ENCODE peak calls at places on chromosomes 4 and X, in seven cellular contexts. L is T-helper 2 cell; D is GM23248; O is stimulated activated CD4-positive, alpha-beta T cell treated with anti-CD3 and anti-CD28 coated beads, Interleukin-2, amount 100 ng/mL, for 24 hours; S is RPMI7951; N is immature natural killer cell; C is AG10803. V is an unnamed sample.

GRCh38 chr4:1513936-1514483 is 107.8 kb upstream of the NKX1-1 start:
- DNase-seq in L (no peak), D (no peak), O (no peak), S (no peak), N (no peak), C (no peak), V (no peak)

GRCh38 chr4:174058846-174059245 is 224.6 kb downstream of the FBXO8 start:
- DNase-seq in L (peak), D (peak), O (no peak), S (no peak), N (no peak), C (no peak), V (no peak)

GRCh38 chr4:962231-963208 is 10.8 kb downstream of the DGKQ start:
- DNase-seq in L (no peak), D (no peak), O (no peak), S (no peak), N (no peak), C (no peak), V (no peak)

GRCh38 chrX:50962156-50962555 is 51.6 kb downstream of the BMP15 start:
- DNase-seq in L (no peak), D (no peak), O (no peak), S (no peak), N (no peak), C (no peak), V (no peak)

GRCh38 chrX:79174949-79175644 is 30.6 kb downstream of the GPR174 start:
- DNase-seq in L (no peak), D (no peak), O (no peak), S (no peak), N (no peak), C (no peak), V (no peak)

GRCh38 chr4:41442818-41443217 is 95.1 kb upstream of the LIMCH1 start:
- DNase-seq in L (no peak), D (no peak), O (no peak), S (no peak), N (no peak), C (no peak), V (no peak)

GRCh38 chr4:56787380-56787779 is 34.1 kb downstream of the SPINK2 start:
- DNase-seq in L (no peak), D (no peak), O (no peak), S (no peak), N (no peak), C (no peak), V (no peak)

GRCh38 chrX:40644175-40644574 is 3.2 kb downstream of the CXorf38 start:
- DNase-seq in L (no peak), D (peak), O (no peak), S (peak), N (no peak), C (peak), V (no peak)

GRCh38 chr4:2040391-2041233 is 18.5 kb upstream of the NAT8L start:
- DNase-seq in L (no peak), D (no peak), O (no peak), S (no peak), N (no peak), C (no peak), V (no peak)

GRCh38 chr4:26583538-26583864 is 383 bp upstream of the TBC1D19 start:
- DNase-seq in L (peak), D (no peak), O (no peak), S (no peak), N (no peak), C (no peak), V (no peak)

GRCh38 chr4:139552908-139553307 is 3.1 kb downstream of the SETD7 start:
- DNase-seq in L (no peak), D (no peak), O (no peak), S (no peak), N (no peak), C (no peak), V (no peak)

GRCh38 chr4:74794341-74794801 is at the start of gene BTC:
- DNase-seq in L (peak), D (peak), O (no peak), S (peak), N (no peak), C (no peak), V (no peak)

GRCh38 chr4:182206916-182207315 is 36.3 kb upstream of the TENM3 start:
- DNase-seq in L (no peak), D (no peak), O (no peak), S (no peak), N (no peak), C (no peak), V (no peak)

GRCh38 chrX:110322603-110323002 is 4.7 kb upstream of the AMMECR1 start:
- DNase-seq in L (no peak), D (peak), O (no peak), S (no peak), N (no peak), C (peak), V (no peak)

GRCh38 chrX:118219866-118220265 is 103.3 kb upstream of the KLHL13 start:
- DNase-seq in L (no peak), D (no peak), O (no peak), S (no peak), N (no peak), C (no peak), V (no peak)

GRCh38 chr4:152165146-152165545 is 370.7 kb downstream of the FBXW7 start:
- DNase-seq in L (no peak), D (peak), O (no peak), S (peak), N (no peak), C (no peak), V (no peak)

GRCh38 chrX:148535639-148536038 is 35.2 kb downstream of the AFF2 start:
- DNase-seq in L (no peak), D (peak), O (no peak), S (peak), N (no peak), C (peak), V (no peak)

GRCh38 chr4:52051615-52052474 is 741 bp downstream of the SPATA18 start:
- DNase-seq in L (no peak), D (peak), O (no peak), S (peak), N (no peak), C (peak), V (peak)

GRCh38 chr4:13990596-13991589 is 363.4 kb upstream of the BOD1L1 start:
- DNase-seq in L (no peak), D (no peak), O (no peak), S (peak), N (no peak), C (no peak), V (no peak)

GRCh38 chr4:56433280-56433679 is 2.1 kb downstream of the PPAT start:
- DNase-seq in L (no peak), D (no peak), O (no peak), S (no peak), N (no peak), C (no peak), V (no peak)

GRCh38 chr4:53987761-53988171 is 76.6 kb downstream of the CHIC2 start:
- DNase-seq in L (no peak), D (peak), O (no peak), S (peak), N (no peak), C (peak), V (peak)

GRCh38 chrX:1507511-1508463 is 29.2 kb downstream of the P2RY8 start:
- DNase-seq in L (peak), D (no peak), O (no peak), S (no peak), N (peak), C (no peak), V (no peak)

GRCh38 chrX:130772313-130773140 is 130.5 kb downstream of the ENOX2 start:
- DNase-seq in L (peak), D (peak), O (no peak), S (peak), N (no peak), C (peak), V (peak)

GRCh38 chr4:155973639-155974475 is 20.2 kb upstream of the CTSO start:
- DNase-seq in L (no peak), D (peak), O (no peak), S (peak), N (no peak), C (peak), V (no peak)

GRCh38 chr4:88108747-88109122 is 49.7 kb downstream of the ABCG2 start:
- DNase-seq in L (no peak), D (peak), O (no peak), S (no peak), N (no peak), C (no peak), V (no peak)

GRCh38 chrX:51420610-51421009 is 75.8 kb downstream of the NUDT11 start:
- DNase-seq in L (peak), D (peak), O (peak), S (peak), N (peak), C (peak), V (peak)

GRCh38 chr4:182890202-182890601 is 27.0 kb downstream of the DCTD start:
- DNase-seq in L (no peak), D (no peak), O (no peak), S (no peak), N (no peak), C (no peak), V (no peak)

GRCh38 chrX:41033299-41033698 is 51.9 kb upstream of the USP9X start:
- DNase-seq in L (peak), D (no peak), O (no peak), S (peak), N (no peak), C (peak), V (no peak)

GRCh38 chrX:41259516-41259915 is 74.4 kb upstream of the DDX3X start:
- DNase-seq in L (no peak), D (no peak), O (no peak), S (no peak), N (no peak), C (peak), V (no peak)

GRCh38 chr4:98516042-98516440 is 142.4 kb downstream of the TSPAN5 start:
- DNase-seq in L (no peak), D (peak), O (no peak), S (peak), N (no peak), C (peak), V (peak)

GRCh38 chr4:92305878-92306520 is 2.2 kb downstream of the GRID2 start:
- DNase-seq in L (no peak), D (no peak), O (no peak), S (no peak), N (no peak), C (no peak), V (no peak)

GRCh38 chrX:119693032-119693995 is at the start of gene SEPTIN6:
- DNase-seq in L (peak), D (peak), O (peak), S (peak), N (peak), C (peak), V (peak)

GRCh38 chr4:47913858-47914218 is 545 bp downstream of the NFXL1 start:
- DNase-seq in L (peak), D (peak), O (peak), S (no peak), N (no peak), C (no peak), V (no peak)

GRCh38 chr4:147693202-147693601 is 9.2 kb upstream of the PRMT9 start:
- DNase-seq in L (no peak), D (no peak), O (no peak), S (no peak), N (no peak), C (no peak), V (no peak)

GRCh38 chr4:60039908-60040307 is 1160.2 kb upstream of the ADGRL3 start:
- DNase-seq in L (no peak), D (no peak), O (no peak), S (no peak), N (no peak), C (no peak), V (no peak)

GRCh38 chr4:61992351-61992750 is 792.2 kb downstream of the ADGRL3 start:
- DNase-seq in L (no peak), D (no peak), O (no peak), S (no peak), N (no peak), C (no peak), V (no peak)

GRCh38 chr4:88010921-88011320 is 3.5 kb downstream of the PKD2 start:
- DNase-seq in L (no peak), D (peak), O (no peak), S (no peak), N (no peak), C (no peak), V (no peak)

GRCh38 chrX:108307408-108308085 is 130.7 kb downstream of the COL4A6 start:
- DNase-seq in L (no peak), D (no peak), O (no peak), S (no peak), N (no peak), C (no peak), V (no peak)

V was measured in amniotic stem cell.